ENCODE peak calls at places on chromosome 17, in four cellular contexts. S is CD8-positive, alpha-beta memory T cell; K is A549; M is Panc1. H is an unnamed sample. For H3K4me1, the result is how much of the 10 kb centered on the place peaks cover.

GRCh38 chr17:82064433-82065192 is 991 bp downstream of the DUS1L start:
- DNase-seq in K (no peak), S (no peak), M (no peak), H (no peak)

GRCh38 chr17:6753565-6753964 is 2.3 kb upstream of the XAF1 start:
- DNase-seq in M (no peak), S (no peak), K (no peak), H (no peak)

GRCh38 chr17:58875261-58875660 is 119.6 kb downstream of the PPM1E start:
- DNase-seq in S (no peak), K (no peak), M (no peak), H (no peak)

GRCh38 chr17:67246648-67247415 is 1.8 kb upstream of the HELZ start:
- DNase-seq in M (no peak), K (peak), S (peak), H (peak)

GRCh38 chr17:55758171-55758570 is 7.3 kb downstream of the PCTP start:
- DNase-seq in M (no peak), K (no peak), S (no peak), H (no peak)

GRCh38 chr17:62703776-62704380 is 76.4 kb downstream of the MRC2 start:
- DNase-seq in K (peak), M (no peak), S (peak), H (peak)

GRCh38 chr17:2211661-2212327 is 91.8 kb downstream of the SMG6 start:
- DNase-seq in S (no peak), M (no peak), K (no peak), H (no peak)

GRCh38 chr17:39753514-39754160 is 15.9 kb downstream of the GRB7 start:
- DNase-seq in M (no peak), K (no peak), S (no peak), H (no peak)

GRCh38 chr17:55622547-55622946 is 100.1 kb downstream of the TMEM100 start:
- DNase-seq in M (no peak), S (no peak), K (no peak), H (no peak)

GRCh38 chr17:67139784-67140665 is 95.7 kb downstream of the CACNG1 start:
- DNase-seq in K (peak), M (no peak), S (no peak), H (peak)

GRCh38 chr17:65743313-65743665 is 181.8 kb upstream of the AXIN2 start:
- DNase-seq in M (no peak), K (no peak), S (no peak), H (no peak)

GRCh38 chr17:72422505-72423285 is 301.9 kb downstream of the SOX9 start:
- DNase-seq in K (peak), S (no peak), M (no peak), H (no peak)

GRCh38 chr17:72273301-72274056 is 152.7 kb downstream of the SOX9 start:
- DNase-seq in K (no peak), S (no peak), M (no peak), H (no peak)

GRCh38 chr17:56478836-56479447 is 114.6 kb upstream of the NOG start:
- DNase-seq in S (no peak), K (peak), M (peak), H (peak)

GRCh38 chr17:75442168-75443103 is 14.0 kb upstream of the TMEM94 start:
- DNase-seq in M (no peak), S (no peak), K (peak), H (no peak)

GRCh38 chr17:45584092-45585036 is 93.8 kb upstream of the PLEKHM1 start:
- DNase-seq in S (peak), M (no peak), K (peak), H (peak)

GRCh38 chr17:75771334-75772281 is 6.6 kb upstream of the GALK1 start:
- DNase-seq in S (no peak), K (no peak), M (no peak), H (no peak)

GRCh38 chr17:75350029-75350428 is 55.4 kb downstream of the GRB2 start:
- DNase-seq in M (no peak), S (no peak), K (no peak), H (no peak)

GRCh38 chr17:7080445-7081041 is 492 bp upstream of the CLEC10A start:
- DNase-seq in M (no peak), K (no peak), S (no peak), H (no peak)

GRCh38 chr17:81954131-81955057 is 6.6 kb downstream of the NOTUM start:
- DNase-seq in M (no peak), S (no peak), K (no peak), H (no peak)

GRCh38 chr17:81453712-81454111 is 58.5 kb downstream of the BAHCC1 start:
- DNase-seq in S (no peak), M (no peak), K (no peak), H (no peak)

GRCh38 chr17:49836111-49837030 is 11.5 kb downstream of the TAC4 start:
- DNase-seq in K (peak), M (no peak), S (no peak), H (no peak)

GRCh38 chr17:64232466-64233262 is 30.4 kb downstream of the TEX2 start:
- DNase-seq in K (no peak), S (no peak), M (no peak), H (no peak)

GRCh38 chr17:83082435-83082834 is 3.0 kb downstream of the METRNL start:
- DNase-seq in S (no peak), K (no peak), M (no peak), H (no peak)
- H3K4me3 ChIP-seq in S (no peak), K (no peak), M (no peak), H (no peak)

DNA sequence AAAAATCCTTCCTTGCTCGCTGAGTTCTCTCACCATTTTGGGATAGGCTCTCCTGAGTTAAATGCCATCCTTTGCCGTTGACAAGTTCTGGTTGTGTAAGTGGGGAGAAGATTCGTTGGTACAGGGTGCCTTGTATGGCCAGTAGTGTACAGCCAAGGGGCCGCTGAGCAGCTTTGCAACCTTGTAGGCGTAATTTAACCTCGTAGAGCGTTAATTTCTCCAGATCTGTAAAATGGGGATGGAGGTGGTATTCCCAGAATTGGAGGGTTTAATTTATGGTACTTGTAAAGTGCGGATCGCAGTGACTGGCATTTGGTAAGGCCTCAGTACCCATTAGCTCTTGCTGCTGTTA is 1.4 kb downstream of the ARSG start:
- DNase-seq in K (no peak), M (no peak), S (no peak), H (no peak)
- H3K4me1 ChIP-seq in K (under half), M (under half), S (half or more), H (under half)

DNA sequence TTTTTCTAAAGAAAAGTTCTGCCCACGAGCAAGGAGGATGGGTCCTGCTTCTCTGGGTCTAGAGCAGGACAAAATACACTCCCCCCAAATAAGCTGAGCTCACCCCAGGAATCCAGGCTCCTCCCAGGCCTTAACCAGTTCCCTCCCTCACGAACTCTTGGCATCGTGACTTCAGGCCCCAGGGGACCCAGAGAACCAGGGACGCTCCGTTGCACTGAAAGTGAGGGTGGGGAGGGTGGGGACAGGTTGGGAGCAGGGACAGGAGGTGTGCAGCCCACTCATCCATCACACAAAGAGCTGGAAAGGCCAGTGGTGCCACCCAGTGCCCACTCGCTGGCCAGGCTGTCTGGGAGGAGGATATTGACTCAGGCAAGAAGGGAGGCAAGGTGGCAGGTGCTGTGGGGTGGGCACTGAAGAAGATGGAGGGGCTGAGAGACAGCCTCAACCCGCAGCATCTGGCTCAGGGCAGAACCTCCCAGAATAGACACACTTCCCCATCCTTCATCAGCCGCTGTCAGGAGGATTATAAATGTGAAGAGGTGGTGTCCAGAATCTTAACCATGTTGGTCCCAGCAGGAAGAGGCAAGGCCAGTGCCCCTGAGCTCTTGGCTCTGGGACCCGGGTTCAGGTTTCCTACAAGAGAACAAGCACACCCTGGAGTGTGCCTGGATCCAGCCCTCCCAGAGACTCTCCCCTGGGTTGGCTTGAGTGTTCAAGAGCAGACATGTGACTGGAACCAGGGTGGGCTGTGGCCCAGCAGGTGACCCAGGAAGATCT is 67.9 kb upstream of the RPL38 start:
- DNase-seq in S (no peak), M (no peak), K (no peak), H (no peak)
- H3K4me3 ChIP-seq in S (no peak), M (no peak), K (no peak), H (no peak)

GRCh38 chr17:27524594-27524993 is 68.3 kb downstream of the KSR1 start:
- DNase-seq in K (no peak), M (no peak), S (no peak), H (no peak)
- H3K4me1 ChIP-seq in K (under half), M (under half), S (under half), H (under half)

DNA sequence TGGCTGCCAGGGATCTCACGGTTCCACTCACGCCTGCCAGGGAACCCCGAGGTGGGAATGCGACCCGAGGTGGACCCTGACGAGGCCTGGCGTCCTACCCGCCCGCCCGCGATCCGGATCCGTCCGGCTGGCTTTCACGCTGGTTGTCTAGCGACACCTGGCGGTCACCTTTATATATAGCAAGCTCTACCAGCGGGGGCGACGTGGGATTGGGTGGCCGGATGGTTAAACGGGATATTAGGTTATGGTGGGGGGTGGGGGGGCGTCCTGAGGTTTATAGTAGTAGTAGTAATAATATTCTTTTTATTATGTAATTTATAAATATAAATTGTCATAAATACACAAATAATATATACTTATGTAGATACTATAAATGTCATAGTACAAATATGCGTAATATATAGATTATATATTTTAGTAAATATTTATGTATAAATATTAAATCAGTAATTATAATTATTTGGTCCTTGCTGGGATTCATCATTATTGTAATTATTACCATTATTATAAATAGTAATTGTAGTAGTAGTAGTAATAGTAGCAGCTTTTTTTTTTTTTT is 136.9 kb downstream of the KCNJ12 start:
- DNase-seq in S (peak), K (peak), M (peak), H (peak)
- H3K4me3 ChIP-seq in S (no peak), K (no peak), M (no peak), H (no peak)

GRCh38 chr17:48426019-48426418 is 4.0 kb downstream of the SKAP1 start:
- DNase-seq in M (no peak), K (no peak), S (no peak), H (no peak)
- H3K4me1 ChIP-seq in M (under half), K (under half), S (half or more), H (under half)

DNA sequence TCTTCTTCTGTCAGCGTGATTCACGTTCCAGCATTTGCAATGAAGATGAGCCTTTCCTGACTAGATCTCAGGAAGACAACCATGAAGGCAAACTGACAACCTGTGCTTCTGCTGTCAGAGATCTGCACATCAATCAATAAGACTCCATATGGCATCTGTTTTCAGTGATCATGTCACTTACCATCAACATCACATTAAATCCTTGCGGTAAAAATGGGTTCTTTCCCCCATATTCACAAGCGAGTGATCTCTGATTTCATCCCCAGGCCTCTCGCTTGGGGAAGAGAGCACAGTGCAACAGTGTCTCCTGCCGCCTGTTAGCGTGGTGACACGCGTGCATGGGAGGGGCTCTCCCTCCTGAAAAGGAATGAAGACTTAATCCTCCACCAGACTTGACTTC is 11.1 kb downstream of the NACA2 start:
- DNase-seq in M (no peak), S (no peak), K (no peak), H (peak)
- H3K4me3 ChIP-seq in M (no peak), S (no peak), K (no peak), H (no peak)

GRCh38 chr17:77325537-77325825 is 184.7 kb downstream of the SEC14L1 start:
- DNase-seq in S (peak), M (no peak), K (no peak), H (no peak)
- H3K4me1 ChIP-seq in S (under half), M (half or more), K (half or more), H (under half)

DNA sequence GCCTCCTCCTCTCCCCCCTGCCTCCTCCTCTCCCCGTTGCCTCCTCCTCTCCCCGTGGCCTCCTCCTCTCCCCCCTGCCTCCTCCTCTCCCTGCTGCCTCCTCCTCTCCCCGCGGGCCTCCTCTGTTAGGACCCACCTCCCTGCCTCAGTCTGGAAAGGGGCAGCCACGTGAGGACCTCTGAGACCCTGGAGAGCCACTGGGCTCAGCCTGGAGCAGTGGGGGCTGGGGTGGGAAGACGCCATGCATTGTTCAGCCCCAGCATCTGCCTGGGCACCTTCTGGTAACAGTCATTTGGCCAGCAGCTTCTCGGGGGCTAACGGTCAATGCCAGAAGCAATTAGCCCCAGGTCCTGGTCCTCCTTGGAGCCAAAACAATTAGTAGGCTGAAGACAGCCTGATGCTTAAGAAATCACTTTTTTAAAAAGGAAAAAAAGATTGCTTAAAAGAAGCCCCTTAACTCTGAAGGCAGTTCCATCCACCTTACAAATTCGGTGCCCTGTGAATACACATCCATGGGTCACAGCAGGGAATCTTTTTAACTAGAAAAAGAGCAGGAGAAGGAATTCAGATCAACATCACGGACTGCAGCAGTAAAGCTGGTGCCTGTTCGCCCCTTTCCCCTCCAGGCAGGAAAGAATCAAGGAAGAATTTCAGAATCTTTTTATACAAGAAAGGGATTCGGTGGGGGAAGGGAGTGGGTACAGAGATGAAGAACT is 29.8 kb downstream of the NXN start:
- DNase-seq in S (no peak), K (no peak), M (no peak), H (peak)
- H3K4me3 ChIP-seq in S (no peak), K (no peak), M (no peak), H (no peak)

DNA sequence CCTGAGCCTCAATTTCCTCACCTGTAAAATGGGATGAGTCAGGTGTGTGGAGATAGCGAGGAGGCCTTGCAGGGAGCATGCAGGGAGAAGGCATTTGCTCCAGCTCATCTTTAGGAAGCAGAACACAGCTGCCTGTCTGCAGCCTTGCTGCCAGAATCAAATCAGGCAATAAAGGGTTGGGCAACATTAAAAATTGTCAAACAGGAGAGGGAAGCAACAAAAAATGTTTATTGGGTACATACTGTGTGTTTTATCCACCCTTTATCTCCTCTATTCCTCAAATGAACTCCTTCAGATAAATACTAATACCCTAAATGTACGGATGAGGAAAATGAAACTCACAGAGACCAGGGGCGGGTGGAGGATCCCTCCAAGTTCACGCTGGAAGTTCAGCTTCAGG is 12.2 kb downstream of the KRT16 start:
- DNase-seq in K (no peak), S (no peak), M (no peak), H (no peak)
- H3K4me1 ChIP-seq in K (under half), S (under half), M (under half), H (under half)

H was measured in HAP-1.